ENCODE peak calls at places on chromosomes 11 and 22, in five cellular contexts. H is PC-9, R is glutamatergic neuron, K is body of pancreas, F is A549. Z is an unnamed sample.
A peak's percentile ranks its signal among the peaks of the same experiment; 100 is the strongest.

GRCh38 chr22:27799334-27800249 is 2.0 kb downstream of the MN1 start:
- DNase-seq in H (no peak), F (no peak), K (peak; percentile 41), R (peak; percentile 54), Z (no peak)

GRCh38 chr22:40641269-40641668 is 4.8 kb upstream of the MRTFA start:
- DNase-seq in H (no peak), F (peak; percentile 44), R (no peak), K (no peak), Z (no peak)

GRCh38 chr22:27996529-27996925 is 77.5 kb upstream of the PITPNB start:
- DNase-seq in R (peak; percentile 11), F (no peak), K (no peak), H (no peak), Z (no peak)

GRCh38 chr22:40416267-40416570 is 45.8 kb downstream of the SGSM3 start:
- DNase-seq in R (no peak), H (no peak), F (no peak), K (no peak), Z (no peak)

GRCh38 chr11:45208135-45208534 is 61.7 kb downstream of the PRDM11 start:
- DNase-seq in R (no peak), K (no peak), F (no peak), H (no peak), Z (no peak)

GRCh38 chr11:109027851-109028250 is 363.0 kb downstream of the DDX10 start:
- DNase-seq in H (no peak), R (no peak), K (no peak), F (peak; percentile 4), Z (no peak)

GRCh38 chr11:40328890-40329617 is 1130.4 kb downstream of the LRRC4C start:
- DNase-seq in F (peak; percentile 98), H (peak; percentile 63), K (peak; percentile 60), R (no peak), Z (peak; percentile 95)

GRCh38 chr11:2194877-2195755 is 23.5 kb upstream of the TH start:
- DNase-seq in H (no peak), R (peak; percentile 87), F (peak; percentile 44), K (peak; percentile 61), Z (no peak)

GRCh38 chr11:14342906-14343305 is 16.1 kb downstream of the RRAS2 start:
- DNase-seq in H (no peak), R (no peak), K (no peak), F (no peak), Z (no peak)

GRCh38 chr11:92153542-92153941 is 71.1 kb upstream of the FAT3 start:
- DNase-seq in F (no peak), K (no peak), R (no peak), H (no peak), Z (no peak)

GRCh38 chr22:45688606-45689080 is 17.0 kb downstream of the ATXN10 start:
- DNase-seq in H (peak; percentile 100), K (peak; percentile 14), R (no peak), F (peak; percentile 94), Z (peak; percentile 78)

GRCh38 chr11:105856954-105857353 is 165.1 kb downstream of the MSANTD4 start:
- DNase-seq in F (no peak), H (no peak), K (no peak), R (no peak), Z (no peak)

GRCh38 chr11:130725417-130726233 is 190.7 kb downstream of the SNX19 start:
- DNase-seq in H (peak; percentile 28), F (no peak), R (no peak), K (no peak), Z (no peak)

DNA sequence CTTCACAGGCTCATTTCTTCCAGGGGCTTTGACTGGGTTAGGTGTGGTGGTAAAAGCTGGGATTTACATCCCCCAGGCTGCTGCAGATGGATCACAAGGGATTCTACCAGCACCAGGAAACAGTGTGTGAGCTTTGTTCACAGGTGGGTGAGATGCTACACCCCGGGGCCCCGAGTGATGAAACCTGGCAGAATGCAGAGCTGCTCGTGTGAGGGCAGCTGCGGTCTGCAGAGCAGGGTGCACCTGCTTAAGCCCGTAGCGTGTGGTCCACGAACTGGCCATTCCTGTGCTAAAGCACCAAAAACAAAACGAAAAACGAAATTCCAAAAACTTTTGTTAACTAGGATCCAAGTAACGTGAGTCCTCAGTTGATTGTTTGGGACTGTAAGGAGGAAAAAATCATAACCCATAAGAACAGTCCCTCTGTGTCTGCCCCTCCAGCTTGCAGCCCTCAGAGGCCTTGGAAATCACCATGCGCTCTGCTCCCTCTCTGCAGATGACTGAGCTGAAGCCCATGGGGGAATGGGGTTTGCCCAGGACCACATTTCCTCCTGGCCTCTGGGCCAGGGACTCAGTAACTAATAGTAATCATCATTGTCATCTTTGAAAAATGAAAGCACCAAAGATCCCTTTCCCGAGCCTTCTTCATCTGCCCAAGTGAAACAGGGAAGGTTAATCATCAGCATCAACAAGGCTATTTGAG is 24.6 kb downstream of the ELF5 start:
- DNase-seq in R (no peak), F (no peak), K (no peak), H (no peak), Z (no peak)
- TF ChIP-seq CTCF in R (no peak), F (no peak), K (no peak), H (no peak), Z (no peak)

GRCh38 chr11:90476442-90477007 is 253.7 kb upstream of the CHORDC1 start:
- DNase-seq in R (peak; percentile 43), K (peak; percentile 65), H (peak; percentile 57), F (peak; percentile 54), Z (no peak)
- TF ChIP-seq CTCF in R (peak; percentile 76), K (peak; percentile 58), H (peak; percentile 71), F (peak; percentile 46), Z (no peak)

GRCh38 chr22:49699928-49700498 is 127.7 kb downstream of the BRD1 start:
- DNase-seq in F (no peak), R (no peak), K (no peak), H (no peak), Z (no peak)

GRCh38 chr22:49703391-49703926 is 124.2 kb downstream of the BRD1 start:
- DNase-seq in H (no peak), F (no peak), K (no peak), R (no peak), Z (no peak)

GRCh38 chr22:49701380-49702067 is 126.1 kb downstream of the BRD1 start:
- DNase-seq in K (no peak), R (no peak), H (no peak), F (no peak), Z (no peak)

GRCh38 chr22:49703990-49704344 is 123.7 kb downstream of the BRD1 start:
- DNase-seq in K (no peak), H (no peak), R (no peak), F (no peak), Z (no peak)

DNA sequence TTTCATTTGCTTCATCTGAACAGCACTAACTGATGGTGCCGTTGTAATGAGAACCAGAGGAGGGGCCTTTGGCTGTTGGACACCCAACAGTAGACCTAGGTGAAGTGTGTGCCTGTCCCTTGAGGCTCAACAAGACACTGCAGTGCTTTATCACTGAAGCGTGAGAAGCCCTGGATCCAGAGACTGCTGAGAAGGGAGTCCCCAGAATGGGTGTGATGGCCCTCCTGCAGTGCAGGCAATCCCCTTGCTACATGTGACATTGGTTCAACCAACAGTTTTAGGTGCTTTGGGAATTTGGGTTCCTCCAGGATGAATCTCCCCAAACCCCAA is 125.6 kb downstream of the BRD1 start:
- DNase-seq in H (no peak), R (no peak), K (no peak), F (no peak), Z (no peak)
- TF ChIP-seq CTCF in H (no peak), R (no peak), K (no peak), F (no peak), Z (no peak)

DNA sequence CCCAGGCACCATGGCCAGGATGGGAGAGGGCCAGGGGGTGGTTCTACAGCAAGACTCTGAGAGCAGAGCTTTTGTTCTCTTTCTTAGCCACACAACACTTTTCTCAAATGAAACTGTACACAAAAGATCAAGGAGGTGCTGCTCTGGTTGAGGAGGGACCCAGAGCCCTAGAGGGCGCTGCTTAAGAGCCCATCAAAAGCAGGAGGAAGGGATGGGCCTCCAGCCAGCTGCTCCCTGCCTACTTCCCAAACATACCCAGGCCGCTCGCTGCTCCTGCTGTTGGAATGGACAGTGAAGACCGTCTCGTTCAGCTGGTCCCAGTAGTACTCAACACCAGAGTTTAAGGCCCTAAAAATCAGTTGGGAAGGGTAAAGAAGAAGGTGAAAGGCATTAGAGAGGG is 18.4 kb upstream of the CHRM4 start:
- DNase-seq in H (peak; percentile 21), K (no peak), F (peak; percentile 46), R (peak; percentile 59), Z (no peak)
- TF ChIP-seq CTCF in H (no peak), K (no peak), F (peak; percentile 7), R (no peak), Z (no peak)

GRCh38 chr22:43244385-43244784 is 57.5 kb upstream of the TTLL12 start:
- DNase-seq in H (no peak), K (no peak), F (no peak), R (no peak), Z (no peak)
- TF ChIP-seq CTCF in H (no peak), K (no peak), F (no peak), R (no peak), Z (no peak)

GRCh38 chr22:38214248-38215056 is 12.7 kb downstream of the MAFF start:
- DNase-seq in F (no peak), R (peak; percentile 84), K (peak; percentile 74), H (no peak), Z (no peak)
- TF ChIP-seq CTCF in F (no peak), R (no peak), K (no peak), H (no peak), Z (no peak)

GRCh38 chr11:66344550-66345315 is at the start of gene BRMS1:
- DNase-seq in F (peak; percentile 98), K (peak; percentile 99), H (peak; percentile 94), R (peak; percentile 96), Z (peak; percentile 81)
- TF ChIP-seq CTCF in F (no peak), K (peak; percentile 42), H (no peak), R (no peak), Z (peak; percentile 14)

GRCh38 chr11:15988693-15989231 is 367.6 kb downstream of the SOX6 start:
- DNase-seq in R (peak; percentile 48), H (no peak), K (no peak), F (peak; percentile 31), Z (no peak)
- TF ChIP-seq CTCF in R (peak; percentile 64), H (peak; percentile 25), K (no peak), F (peak; percentile 14), Z (peak; percentile 3)